ENCODE peak calls at places on chromosome 22, in ten cellular contexts. D is left ventricle myocardium inferior; Z is mucosa of descending colon; V is heart left ventricle; I is HCT116; R is tibial nerve; K is A549; A is iPS DF 6.9; J is CD4-positive, CD25-positive, alpha-beta regulatory T cell; F is adipocyte. L is an unnamed sample.

GRCh38 chr22:20523118-20523983 is 15.9 kb downstream of the MED15 start:
- DNase-seq in D (no peak), Z (no peak), V (no peak), I (no peak), R (no peak), K (no peak), A (no peak), J (no peak), F (peak; percentile 58), L (no peak)

GRCh38 chr22:20751185-20751851 is 22.6 kb upstream of the SERPIND1 start:
- DNase-seq in D (no peak), Z (no peak), V (no peak), I (no peak), R (no peak), K (no peak), A (peak; percentile 18), J (no peak), F (no peak), L (no peak)

GRCh38 chr22:44676441-44677298 is 25.3 kb upstream of the PRR5 start:
- DNase-seq in D (no peak), Z (peak; percentile 81), V (peak; percentile 18), I (no peak), R (no peak), K (peak; percentile 28), A (no peak), J (no peak), F (peak; percentile 24), L (no peak)

GRCh38 chr22:21025266-21025665 is 7.1 kb downstream of the SLC7A4 start:
- DNase-seq in D (no peak), Z (no peak), V (no peak), I (no peak), R (no peak), K (no peak), A (no peak), J (no peak), F (no peak), L (no peak)

GRCh38 chr22:40077646-40078016 is 82.9 kb downstream of the FAM83F start:
- DNase-seq in D (no peak), Z (no peak), V (no peak), I (no peak), R (no peak), K (no peak), A (no peak), J (no peak), F (no peak), L (no peak)

GRCh38 chr22:16866167-16866566 is 41.0 kb upstream of the XKR3 start:
- DNase-seq in D (no peak), Z (no peak), V (no peak), I (no peak), R (no peak), K (no peak), A (no peak), J (no peak), F (no peak), L (no peak)

GRCh38 chr22:38718414-38718813 is 12.7 kb downstream of the GTPBP1 start:
- DNase-seq in D (no peak), Z (no peak), V (peak; percentile 36), I (peak; percentile 70), R (no peak), K (peak; percentile 84), A (no peak), J (no peak), F (peak; percentile 93), L (peak; percentile 5)

GRCh38 chr22:37623075-37624016 is 14.7 kb downstream of the GGA1 start:
- DNase-seq in D (peak; percentile 66), Z (peak; percentile 80), V (peak; percentile 73), I (no peak), R (peak; percentile 65), K (peak; percentile 57), A (no peak), J (peak; percentile 77), F (peak; percentile 81), L (peak; percentile 69)

GRCh38 chr22:46179748-46180147 is 29.4 kb downstream of the PPARA start:
- DNase-seq in D (no peak), Z (no peak), V (no peak), I (no peak), R (no peak), K (no peak), A (no peak), J (no peak), F (no peak), L (no peak)

GRCh38 chr22:46175631-46176030 is 25.3 kb downstream of the PPARA start:
- DNase-seq in D (no peak), Z (no peak), V (no peak), I (no peak), R (no peak), K (no peak), A (no peak), J (no peak), F (peak; percentile 39), L (no peak)

GRCh38 chr22:46180370-46181137 is 30.2 kb downstream of the PPARA start:
- DNase-seq in D (no peak), Z (no peak), V (no peak), I (no peak), R (no peak), K (no peak), A (no peak), J (no peak), F (peak; percentile 9), L (no peak)

GRCh38 chr22:46176508-46177003 is 26.2 kb downstream of the PPARA start:
- DNase-seq in D (no peak), Z (no peak), V (no peak), I (no peak), R (no peak), K (no peak), A (no peak), J (no peak), F (no peak), L (no peak)

DNA sequence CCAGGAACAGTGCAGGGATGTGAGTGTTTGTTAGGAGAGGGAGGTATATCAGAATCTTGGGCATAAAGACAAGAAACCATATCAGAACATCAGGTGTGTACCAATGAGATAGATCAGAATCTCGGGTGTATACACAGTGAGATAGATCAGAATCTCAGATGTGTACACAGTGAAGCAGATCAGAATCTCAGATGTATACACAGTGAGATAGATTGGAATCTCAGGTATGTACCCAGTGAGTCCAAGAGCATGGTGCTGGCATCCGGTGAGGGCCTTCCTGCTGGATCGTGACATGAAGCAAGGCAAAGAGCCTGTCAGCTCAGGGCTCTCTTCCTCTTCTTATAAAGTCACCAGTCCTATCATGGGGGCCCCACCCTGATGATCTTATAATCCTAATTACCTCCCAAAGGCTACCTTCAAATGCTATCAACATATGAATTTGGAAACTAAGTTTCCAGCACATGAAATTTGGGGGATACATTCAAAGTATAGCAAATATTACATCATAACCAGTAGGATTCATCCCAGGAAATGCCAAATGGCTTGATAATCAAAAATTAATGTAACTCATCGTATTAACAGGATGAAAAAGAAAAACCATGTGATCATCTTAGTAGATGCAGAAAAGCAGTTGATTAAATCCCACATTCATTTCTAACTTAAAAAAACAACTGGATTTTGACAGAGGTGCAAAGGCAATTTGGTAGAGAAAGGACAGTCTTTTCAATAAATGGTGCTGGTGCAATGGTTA is 28.6 kb downstream of the PPARA start:
- DNase-seq in D (no peak), Z (no peak), V (no peak), I (no peak), R (no peak), K (no peak), A (no peak), J (no peak), F (no peak), L (no peak)
- H3K9me3 ChIP-seq in D (peaks cover 25% of the 10 kb centered on the region), Z (peaks cover 24% of the 10 kb centered on the region), V (peaks cover 20% of the 10 kb centered on the region), I (no peaks in the 10 kb centered on the region), R (peaks cover 12% of the 10 kb centered on the region), K (peaks cover 8% of the 10 kb centered on the region), A (peaks cover 8% of the 10 kb centered on the region), J (peaks cover 12% of the 10 kb centered on the region), F (peaks cover 9% of the 10 kb centered on the region), L (peaks cover 4% of the 10 kb centered on the region)

GRCh38 chr22:49295465-49295743 is 532.3 kb downstream of the BRD1 start:
- DNase-seq in D (no peak), Z (no peak), V (no peak), I (no peak), R (no peak), K (no peak), A (no peak), J (no peak), F (no peak), L (no peak)
- H3K9me3 ChIP-seq in D (peaks cover 31% of the 10 kb centered on the region), Z (peaks cover 2% of the 10 kb centered on the region), V (peaks cover 14% of the 10 kb centered on the region), I (no peaks in the 10 kb centered on the region), R (peaks cover 6% of the 10 kb centered on the region), K (no peaks in the 10 kb centered on the region), A (peaks cover 28% of the 10 kb centered on the region), J (no peaks in the 10 kb centered on the region), F (peaks cover 8% of the 10 kb centered on the region), L (no peaks in the 10 kb centered on the region)

DNA sequence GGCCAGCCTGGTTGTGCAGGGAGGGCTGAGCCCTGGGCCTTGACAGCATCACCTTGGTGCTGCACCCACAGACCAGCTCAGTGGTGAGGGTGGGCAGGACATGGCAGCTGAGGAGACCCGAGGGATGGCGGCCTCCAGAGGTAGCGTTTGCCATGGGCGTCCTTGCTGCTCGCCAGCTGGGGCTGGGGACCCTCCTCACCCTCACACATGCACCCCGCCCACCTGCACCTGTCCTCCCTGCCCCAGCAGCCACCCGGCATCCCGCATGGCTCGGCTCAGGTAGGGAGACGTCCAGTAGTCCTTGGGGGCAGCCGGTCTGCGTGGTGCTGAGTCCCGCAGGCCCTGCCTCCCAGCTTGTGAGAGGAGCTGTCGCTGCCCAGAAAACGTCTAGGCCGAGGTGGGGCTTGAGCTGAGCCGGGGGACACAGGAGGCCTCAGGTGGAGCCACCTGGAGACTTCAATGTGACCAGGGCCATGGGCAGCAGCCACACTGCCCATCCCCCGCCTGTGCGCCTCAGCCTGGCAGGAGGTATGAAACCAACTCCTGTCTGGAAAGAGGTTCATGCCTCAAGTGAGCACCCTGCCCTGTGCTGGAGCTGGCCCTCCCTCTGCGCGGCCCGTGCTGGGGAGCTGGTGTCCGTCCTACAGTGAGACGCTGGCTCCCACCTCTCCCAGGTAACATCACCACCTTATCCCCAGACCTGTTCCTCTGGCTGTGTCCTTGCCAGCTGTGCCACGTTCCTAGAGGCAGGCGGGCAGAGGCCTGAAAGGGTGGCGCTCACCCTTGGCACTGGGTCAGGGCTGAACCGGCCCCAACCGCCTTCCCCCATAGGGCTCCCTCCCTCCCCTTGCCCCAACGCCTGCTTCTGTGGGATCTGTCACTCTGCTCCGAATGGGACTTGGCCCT is 3.3 kb upstream of the TRABD start:
- DNase-seq in D (peak; percentile 16), Z (peak; percentile 69), V (peak; percentile 42), I (no peak), R (no peak), K (no peak), A (no peak), J (no peak), F (no peak), L (no peak)
- H3K9me3 ChIP-seq in D (no peaks in the 10 kb centered on the region), Z (no peaks in the 10 kb centered on the region), V (no peaks in the 10 kb centered on the region), I (no peaks in the 10 kb centered on the region), R (no peaks in the 10 kb centered on the region), K (no peaks in the 10 kb centered on the region), A (no peaks in the 10 kb centered on the region), J (no peaks in the 10 kb centered on the region), F (no peaks in the 10 kb centered on the region), L (no peaks in the 10 kb centered on the region)

GRCh38 chr22:19343470-19343869 is 52.0 kb upstream of the CLTCL1 start:
- DNase-seq in D (no peak), Z (no peak), V (no peak), I (no peak), R (no peak), K (no peak), A (no peak), J (no peak), F (no peak), L (no peak)

GRCh38 chr22:19346677-19347265 is 55.3 kb upstream of the CLTCL1 start:
- DNase-seq in D (no peak), Z (no peak), V (no peak), I (no peak), R (no peak), K (no peak), A (no peak), J (no peak), F (no peak), L (no peak)

GRCh38 chr22:19341500-19341899 is 50.0 kb upstream of the CLTCL1 start:
- DNase-seq in D (no peak), Z (no peak), V (no peak), I (no peak), R (no peak), K (no peak), A (no peak), J (no peak), F (no peak), L (no peak)

GRCh38 chr22:19349778-19350475 is 58.4 kb upstream of the CLTCL1 start:
- DNase-seq in D (no peak), Z (no peak), V (no peak), I (no peak), R (no peak), K (no peak), A (no peak), J (no peak), F (no peak), L (no peak)

DNA sequence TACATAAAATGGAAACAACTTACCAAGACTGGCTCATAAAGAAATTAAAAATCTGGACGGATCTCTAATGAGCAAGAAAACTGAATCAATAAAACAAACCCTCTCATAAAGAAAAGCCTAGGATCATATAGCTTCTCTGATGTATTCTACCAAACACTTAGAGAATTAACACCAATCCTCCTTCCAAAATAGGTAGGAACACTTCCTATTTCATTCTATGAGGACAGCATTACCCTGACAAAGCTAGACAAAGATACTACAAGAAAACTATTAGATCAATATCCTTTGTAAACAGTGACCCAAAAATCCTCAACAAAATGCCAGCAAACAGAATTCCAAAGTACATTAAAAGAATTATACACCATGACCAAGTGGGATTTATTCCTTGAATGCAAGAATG is 52.9 kb upstream of the CLTCL1 start:
- DNase-seq in D (no peak), Z (no peak), V (no peak), I (no peak), R (no peak), K (no peak), A (no peak), J (no peak), F (no peak), L (no peak)
- H3K9me3 ChIP-seq in D (peaks cover 8% of the 10 kb centered on the region), Z (no peaks in the 10 kb centered on the region), V (no peaks in the 10 kb centered on the region), I (no peaks in the 10 kb centered on the region), R (peaks cover under 1% of the 10 kb centered on the region), K (no peaks in the 10 kb centered on the region), A (no peaks in the 10 kb centered on the region), J (no peaks in the 10 kb centered on the region), F (no peaks in the 10 kb centered on the region), L (peaks cover under 1% of the 10 kb centered on the region)